ENCODE peak calls at places on chromosomes 13 and 19, in eight cellular contexts. C is heart left ventricle, G is sigmoid colon, O is lower leg skin, J is H54, X is suprapubic skin, F is Peyer's patch, Z is GM12892. Y is an unnamed sample.
A peak's percentile ranks its signal among the peaks of the same experiment; 100 is the strongest.

GRCh38 chr19:1406496-1406817 is 929 bp upstream of the DAZAP1 start:
- DNase-seq in J (no peak), F (no peak), O (no peak), X (no peak), C (no peak), Z (no peak), G (no peak), Y (no peak)

GRCh38 chr13:95553614-95554385 is 1.3 kb downstream of the CLDN10 start:
- DNase-seq in G (no peak), X (no peak), Z (no peak), O (no peak), C (no peak), F (no peak), J (no peak), Y (no peak)

GRCh38 chr19:3712663-3713531 is 4.7 kb downstream of the TJP3 start:
- DNase-seq in Z (no peak), F (no peak), J (no peak), C (no peak), O (no peak), G (no peak), X (no peak), Y (no peak)

GRCh38 chr19:44303976-44304568 is 753 bp downstream of the ZNF235 start:
- DNase-seq in C (no peak), J (peak; percentile 7), O (no peak), Z (no peak), X (no peak), G (no peak), F (no peak), Y (peak; percentile 42)

GRCh38 chr19:52527954-52528326 is 472 bp downstream of the ZNF808 start:
- DNase-seq in G (peak; percentile 67), Z (no peak), O (no peak), J (no peak), F (no peak), C (peak; percentile 29), X (peak; percentile 60), Y (no peak)

GRCh38 chr19:44748426-44749254 is at the start of gene BCL3:
- DNase-seq in X (peak; percentile 77), G (peak; percentile 80), Z (peak; percentile 67), O (peak; percentile 93), F (peak; percentile 72), C (peak; percentile 84), J (no peak), Y (peak; percentile 45)

GRCh38 chr19:21505459-21506393 is at the start of gene ZNF429:
- DNase-seq in G (peak; percentile 96), C (peak; percentile 93), F (peak; percentile 94), O (peak; percentile 98), Z (peak; percentile 66), X (peak; percentile 96), J (peak; percentile 87), Y (peak; percentile 90)

GRCh38 chr19:30391554-30392551 is 19.7 kb downstream of the ZNF536 start:
- DNase-seq in X (no peak), J (peak; percentile 33), C (no peak), F (no peak), Z (no peak), G (no peak), O (no peak), Y (no peak)

GRCh38 chr13:77810430-77810829 is 108.2 kb downstream of the EDNRB start:
- DNase-seq in O (no peak), C (no peak), F (no peak), X (no peak), J (no peak), Z (no peak), G (no peak), Y (peak; percentile 6)

GRCh38 chr13:113849981-113850721 is 13.7 kb downstream of the GAS6 start:
- DNase-seq in Z (peak; percentile 1), G (no peak), O (peak; percentile 54), F (no peak), C (no peak), J (no peak), X (peak; percentile 18), Y (no peak)

GRCh38 chr19:54021363-54021762 is 29.9 kb downstream of the CACNG6 start:
- DNase-seq in O (no peak), G (no peak), X (no peak), F (no peak), Z (no peak), C (no peak), J (no peak), Y (no peak)

GRCh38 chr13:39816936-39817335 is 161.5 kb downstream of the COG6 start:
- DNase-seq in G (no peak), O (no peak), C (no peak), J (no peak), X (no peak), Z (no peak), F (no peak), Y (no peak)

GRCh38 chr13:112690242-112690943 is 555 bp downstream of the ATP11A start:
- DNase-seq in O (peak; percentile 90), F (peak; percentile 28), X (peak; percentile 74), Z (no peak), G (no peak), C (peak; percentile 53), J (peak; percentile 86), Y (peak; percentile 73)

GRCh38 chr19:55678121-55678671 is 3.2 kb downstream of the EPN1 start:
- DNase-seq in G (no peak), C (peak; percentile 38), J (no peak), O (no peak), X (no peak), F (peak; percentile 90), Z (peak; percentile 70), Y (no peak)
- TF ChIP-seq POLR2A in G (no peak), C (no peak), J (no peak), O (no peak), X (no peak), F (no peak), Z (peak; percentile 67), Y (no peak)

GRCh38 chr19:5694952-5695648 is 5.0 kb downstream of the RPL36 start:
- DNase-seq in J (no peak), F (no peak), O (no peak), C (no peak), X (no peak), G (peak; percentile 61), Z (no peak), Y (no peak)
- TF ChIP-seq POLR2A in J (no peak), F (no peak), O (no peak), C (no peak), X (no peak), G (no peak), Z (no peak), Y (no peak)

GRCh38 chr19:9891609-9892373 is 44.5 kb downstream of the OLFM2 start:
- DNase-seq in C (no peak), F (no peak), G (no peak), O (no peak), Z (no peak), J (no peak), X (no peak), Y (no peak)
- TF ChIP-seq POLR2A in C (no peak), F (no peak), G (no peak), O (no peak), Z (no peak), J (no peak), X (no peak), Y (no peak)

GRCh38 chr19:7467009-7467989 is 21.5 kb downstream of the PEX11G start:
- DNase-seq in X (no peak), C (no peak), J (no peak), F (no peak), G (no peak), O (no peak), Z (no peak), Y (no peak)
- TF ChIP-seq POLR2A in X (no peak), C (no peak), J (no peak), F (no peak), G (no peak), O (no peak), Z (no peak), Y (no peak)

DNA sequence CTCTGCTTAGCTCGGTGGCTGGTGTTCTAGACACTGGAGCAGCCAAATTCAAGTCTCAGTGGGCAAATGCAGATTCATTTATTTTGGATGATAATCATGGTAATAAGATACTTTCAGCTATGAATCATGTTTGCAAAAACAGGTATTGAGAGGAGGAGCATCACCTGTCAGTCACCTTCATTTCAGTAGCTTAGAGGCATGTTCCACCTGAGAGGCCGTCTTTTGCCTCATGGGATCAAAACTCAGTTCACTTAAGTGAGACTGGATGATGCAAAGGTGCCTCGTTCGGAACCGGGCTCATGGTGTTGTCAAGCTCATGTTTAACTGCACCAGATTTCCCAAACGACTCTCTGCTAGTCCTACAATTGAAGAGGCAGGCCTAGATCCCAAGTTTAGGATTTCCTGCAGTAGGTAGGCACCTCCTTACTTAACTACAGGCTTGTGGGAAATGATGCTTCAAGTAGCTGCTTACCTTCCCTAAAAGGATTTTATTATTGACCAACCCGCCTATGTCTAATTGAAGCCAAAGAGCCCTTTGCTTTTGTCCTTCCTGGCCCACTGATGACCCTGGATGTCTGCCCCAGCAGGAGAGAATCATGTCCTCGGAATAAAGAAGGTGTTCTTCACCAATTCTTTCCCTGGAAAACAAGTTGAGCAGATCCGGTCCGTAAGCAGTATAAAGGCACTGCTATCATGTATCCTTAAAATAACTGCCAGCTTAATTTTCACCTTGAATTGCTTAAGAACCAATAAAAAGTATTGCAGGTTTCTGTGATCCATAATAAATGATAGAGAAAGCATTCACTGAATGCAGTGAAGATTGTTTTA is 60.0 kb downstream of the ZAR1L start:
- DNase-seq in F (no peak), G (no peak), Z (no peak), O (no peak), J (no peak), X (no peak), C (no peak), Y (no peak)
- TF ChIP-seq POLR2A in F (no peak), G (no peak), Z (no peak), O (no peak), J (no peak), X (no peak), C (no peak), Y (no peak)